ENCODE peak calls at places on chromosome 12, in ten cellular contexts. One of them, this sample, is unnamed.

GRCh38 chr12:56716933-56717880 is 7.9 kb downstream of the NACA start:
- DNase-seq in transverse colon: no peak
- DNase-seq in thyroid gland: no peak
- DNase-seq in A549: no peak
- DNase-seq in body of pancreas: no peak
- DNase-seq in HepG2: no peak
- DNase-seq in ovary: no peak
- DNase-seq in tibial nerve: no peak
- DNase-seq in esophagus squamous epithelium: no peak
- DNase-seq in IMR-90: no peak
- DNase-seq in this sample: no peak

GRCh38 chr12:121505513-121505912 is 75.3 kb downstream of the KDM2B start:
- DNase-seq in tibial nerve: no peak
- DNase-seq in IMR-90: peak; percentile 45
- DNase-seq in esophagus squamous epithelium: no peak
- DNase-seq in transverse colon: no peak
- DNase-seq in thyroid gland: no peak
- DNase-seq in A549: no peak
- DNase-seq in body of pancreas: no peak
- DNase-seq in HepG2: no peak
- DNase-seq in ovary: no peak
- DNase-seq in this sample: no peak

GRCh38 chr12:132285991-132286681 is 43.3 kb downstream of the GALNT9 start:
- DNase-seq in IMR-90: peak; percentile 21
- DNase-seq in esophagus squamous epithelium: no peak
- DNase-seq in HepG2: peak; percentile 35
- DNase-seq in A549: peak; percentile 56
- DNase-seq in tibial nerve: no peak
- DNase-seq in transverse colon: peak; percentile 49
- DNase-seq in body of pancreas: peak; percentile 60
- DNase-seq in thyroid gland: peak; percentile 96
- DNase-seq in ovary: peak; percentile 54
- DNase-seq in this sample: no peak

GRCh38 chr12:53058674-53059433 is 9.0 kb downstream of the TNS2 start:
- DNase-seq in esophagus squamous epithelium: no peak
- DNase-seq in tibial nerve: peak; percentile 16
- DNase-seq in body of pancreas: no peak
- DNase-seq in HepG2: no peak
- DNase-seq in IMR-90: no peak
- DNase-seq in thyroid gland: no peak
- DNase-seq in A549: no peak
- DNase-seq in transverse colon: no peak
- DNase-seq in ovary: no peak
- DNase-seq in this sample: no peak

GRCh38 chr12:16606201-16606849 is 363 bp upstream of the LMO3 start:
- DNase-seq in esophagus squamous epithelium: no peak
- DNase-seq in A549: no peak
- DNase-seq in HepG2: no peak
- DNase-seq in tibial nerve: no peak
- DNase-seq in body of pancreas: peak; percentile 68
- DNase-seq in ovary: peak; percentile 25
- DNase-seq in IMR-90: peak; percentile 27
- DNase-seq in transverse colon: no peak
- DNase-seq in thyroid gland: peak; percentile 83
- DNase-seq in this sample: peak; percentile 86

GRCh38 chr12:122681814-122682213 is 21.3 kb downstream of the HCAR2 start:
- DNase-seq in tibial nerve: no peak
- DNase-seq in thyroid gland: no peak
- DNase-seq in HepG2: no peak
- DNase-seq in ovary: no peak
- DNase-seq in IMR-90: peak; percentile 16
- DNase-seq in esophagus squamous epithelium: no peak
- DNase-seq in A549: no peak
- DNase-seq in transverse colon: no peak
- DNase-seq in body of pancreas: no peak
- DNase-seq in this sample: no peak

GRCh38 chr12:122072031-122072970 is 6.3 kb upstream of the MLXIP start:
- DNase-seq in A549: peak; percentile 94
- DNase-seq in ovary: peak; percentile 53
- DNase-seq in thyroid gland: peak; percentile 86
- DNase-seq in HepG2: no peak
- DNase-seq in tibial nerve: no peak
- DNase-seq in IMR-90: peak; percentile 95
- DNase-seq in transverse colon: no peak
- DNase-seq in body of pancreas: peak; percentile 50
- DNase-seq in esophagus squamous epithelium: no peak
- DNase-seq in this sample: no peak

GRCh38 chr12:14567311-14568195 is at the start of gene PLBD1:
- DNase-seq in tibial nerve: no peak
- DNase-seq in esophagus squamous epithelium: no peak
- DNase-seq in ovary: peak; percentile 31
- DNase-seq in body of pancreas: peak; percentile 91
- DNase-seq in HepG2: no peak
- DNase-seq in A549: peak; percentile 56
- DNase-seq in thyroid gland: peak; percentile 89
- DNase-seq in transverse colon: peak; percentile 71
- DNase-seq in IMR-90: no peak
- DNase-seq in this sample: peak; percentile 41

GRCh38 chr12:9706081-9706685 is 26.7 kb downstream of the CLECL1 start:
- DNase-seq in HepG2: no peak
- DNase-seq in body of pancreas: no peak
- DNase-seq in ovary: no peak
- DNase-seq in esophagus squamous epithelium: no peak
- DNase-seq in IMR-90: peak; percentile 20
- DNase-seq in transverse colon: no peak
- DNase-seq in thyroid gland: no peak
- DNase-seq in tibial nerve: no peak
- DNase-seq in A549: no peak
- DNase-seq in this sample: no peak

GRCh38 chr12:54028324-54029201 is at the start of gene HOXC6:
- DNase-seq in transverse colon: no peak
- DNase-seq in IMR-90: no peak
- DNase-seq in tibial nerve: no peak
- DNase-seq in ovary: peak; percentile 53
- DNase-seq in esophagus squamous epithelium: no peak
- DNase-seq in HepG2: no peak
- DNase-seq in A549: peak; percentile 53
- DNase-seq in body of pancreas: no peak
- DNase-seq in thyroid gland: no peak
- DNase-seq in this sample: no peak

GRCh38 chr12:47829584-47829983 is 9.9 kb upstream of the HDAC7 start:
- DNase-seq in ovary: no peak
- DNase-seq in HepG2: no peak
- DNase-seq in esophagus squamous epithelium: no peak
- DNase-seq in IMR-90: no peak
- DNase-seq in A549: no peak
- DNase-seq in body of pancreas: no peak
- DNase-seq in tibial nerve: no peak
- DNase-seq in transverse colon: no peak
- DNase-seq in thyroid gland: no peak
- DNase-seq in this sample: no peak

GRCh38 chr12:47832263-47832933 is 12.7 kb upstream of the HDAC7 start:
- DNase-seq in esophagus squamous epithelium: no peak
- DNase-seq in thyroid gland: no peak
- DNase-seq in IMR-90: no peak
- DNase-seq in HepG2: no peak
- DNase-seq in body of pancreas: no peak
- DNase-seq in tibial nerve: no peak
- DNase-seq in A549: no peak
- DNase-seq in ovary: no peak
- DNase-seq in transverse colon: no peak
- DNase-seq in this sample: no peak

GRCh38 chr12:47828008-47828966 is 8.6 kb upstream of the HDAC7 start:
- DNase-seq in esophagus squamous epithelium: no peak
- DNase-seq in ovary: no peak
- DNase-seq in A549: no peak
- DNase-seq in thyroid gland: no peak
- DNase-seq in HepG2: no peak
- DNase-seq in IMR-90: no peak
- DNase-seq in transverse colon: no peak
- DNase-seq in tibial nerve: no peak
- DNase-seq in body of pancreas: no peak
- DNase-seq in this sample: peak; percentile 89

GRCh38 chr12:47825239-47825639 is 5.5 kb upstream of the HDAC7 start:
- DNase-seq in thyroid gland: peak; percentile 62
- DNase-seq in HepG2: no peak
- DNase-seq in ovary: peak; percentile 64
- DNase-seq in body of pancreas: no peak
- DNase-seq in A549: peak; percentile 56
- DNase-seq in esophagus squamous epithelium: no peak
- DNase-seq in tibial nerve: no peak
- DNase-seq in transverse colon: no peak
- DNase-seq in IMR-90: no peak
- DNase-seq in this sample: peak; percentile 68

GRCh38 chr12:47828967-47829482 is 9.3 kb upstream of the HDAC7 start:
- DNase-seq in thyroid gland: peak; percentile 93
- DNase-seq in A549: peak; percentile 60
- DNase-seq in transverse colon: peak; percentile 82
- DNase-seq in ovary: peak; percentile 93
- DNase-seq in HepG2: no peak
- DNase-seq in esophagus squamous epithelium: no peak
- DNase-seq in IMR-90: peak; percentile 59
- DNase-seq in body of pancreas: peak; percentile 61
- DNase-seq in tibial nerve: peak; percentile 79
- DNase-seq in this sample: peak; percentile 87
- H3K4me3 ChIP-seq in thyroid gland: no peak overlapping the region
- H3K4me3 ChIP-seq in A549: no peak overlapping the region
- H3K4me3 ChIP-seq in transverse colon: no peak overlapping the region
- H3K4me3 ChIP-seq in ovary: no peak overlapping the region
- H3K4me3 ChIP-seq in HepG2: peak overlapping the region; percentile 42
- H3K4me3 ChIP-seq in esophagus squamous epithelium: peak overlapping the region; percentile 46
- H3K4me3 ChIP-seq in IMR-90: no peak overlapping the region
- H3K4me3 ChIP-seq in body of pancreas: no peak overlapping the region
- H3K4me3 ChIP-seq in tibial nerve: no peak overlapping the region
- H3K4me3 ChIP-seq in this sample: no peak overlapping the region

DNA sequence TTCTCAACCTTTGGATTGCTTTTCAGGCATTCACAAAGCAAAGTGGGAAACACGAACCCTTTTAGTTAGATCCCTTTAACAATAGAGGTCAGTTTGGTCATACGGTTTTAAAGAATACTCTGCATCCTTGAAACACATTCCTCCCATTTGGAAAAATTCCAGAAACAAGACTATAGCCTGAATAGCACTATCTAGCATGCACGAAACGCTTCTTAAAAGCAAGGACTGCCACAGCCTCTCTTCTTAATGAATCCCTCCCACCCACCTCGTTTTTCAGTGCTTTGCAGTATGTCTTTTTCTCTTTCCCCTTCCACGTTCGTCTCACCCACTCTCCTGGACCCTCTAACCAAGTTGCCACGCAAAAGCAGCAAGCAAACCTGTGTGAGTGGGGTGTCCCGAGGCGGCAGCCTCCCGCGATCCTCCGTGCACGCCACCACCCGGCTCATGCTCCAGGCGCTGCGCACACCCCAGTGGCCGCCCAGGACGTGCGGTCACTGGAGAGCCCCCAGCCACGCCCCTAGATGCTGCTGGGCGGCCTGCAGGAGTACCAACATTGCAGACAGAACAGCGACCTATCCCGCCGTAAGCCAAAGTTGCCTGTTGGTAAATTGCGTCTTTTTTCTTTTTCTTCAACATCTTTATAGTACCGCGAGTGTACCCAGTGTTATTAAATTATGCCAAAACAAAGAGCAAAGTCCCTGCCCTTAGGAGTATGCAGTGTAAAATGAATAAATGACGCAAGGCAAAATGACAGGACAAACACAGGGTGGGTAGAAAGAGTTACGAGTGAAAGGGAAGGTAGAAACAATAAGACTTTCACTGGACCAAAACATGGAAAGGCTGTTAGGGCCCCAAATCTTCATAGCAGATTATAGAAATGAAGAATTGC is at the start of gene SLC38A4:
- DNase-seq in ovary: no peak
- DNase-seq in IMR-90: peak; percentile 32
- DNase-seq in tibial nerve: no peak
- DNase-seq in body of pancreas: peak; percentile 64
- DNase-seq in A549: no peak
- DNase-seq in HepG2: peak; percentile 40
- DNase-seq in esophagus squamous epithelium: no peak
- DNase-seq in thyroid gland: no peak
- DNase-seq in transverse colon: peak; percentile 72
- DNase-seq in this sample: no peak
- TF ChIP-seq CTCF in ovary: no peak
- TF ChIP-seq CTCF in IMR-90: peak; percentile 23
- TF ChIP-seq CTCF in tibial nerve: no peak
- TF ChIP-seq CTCF in body of pancreas: peak; percentile 42
- TF ChIP-seq CTCF in A549: no peak
- TF ChIP-seq CTCF in HepG2: peak; percentile 88
- TF ChIP-seq CTCF in esophagus squamous epithelium: no peak
- TF ChIP-seq CTCF in thyroid gland: no peak
- TF ChIP-seq CTCF in transverse colon: peak; percentile 31
- TF ChIP-seq CTCF in this sample: no peak

DNA sequence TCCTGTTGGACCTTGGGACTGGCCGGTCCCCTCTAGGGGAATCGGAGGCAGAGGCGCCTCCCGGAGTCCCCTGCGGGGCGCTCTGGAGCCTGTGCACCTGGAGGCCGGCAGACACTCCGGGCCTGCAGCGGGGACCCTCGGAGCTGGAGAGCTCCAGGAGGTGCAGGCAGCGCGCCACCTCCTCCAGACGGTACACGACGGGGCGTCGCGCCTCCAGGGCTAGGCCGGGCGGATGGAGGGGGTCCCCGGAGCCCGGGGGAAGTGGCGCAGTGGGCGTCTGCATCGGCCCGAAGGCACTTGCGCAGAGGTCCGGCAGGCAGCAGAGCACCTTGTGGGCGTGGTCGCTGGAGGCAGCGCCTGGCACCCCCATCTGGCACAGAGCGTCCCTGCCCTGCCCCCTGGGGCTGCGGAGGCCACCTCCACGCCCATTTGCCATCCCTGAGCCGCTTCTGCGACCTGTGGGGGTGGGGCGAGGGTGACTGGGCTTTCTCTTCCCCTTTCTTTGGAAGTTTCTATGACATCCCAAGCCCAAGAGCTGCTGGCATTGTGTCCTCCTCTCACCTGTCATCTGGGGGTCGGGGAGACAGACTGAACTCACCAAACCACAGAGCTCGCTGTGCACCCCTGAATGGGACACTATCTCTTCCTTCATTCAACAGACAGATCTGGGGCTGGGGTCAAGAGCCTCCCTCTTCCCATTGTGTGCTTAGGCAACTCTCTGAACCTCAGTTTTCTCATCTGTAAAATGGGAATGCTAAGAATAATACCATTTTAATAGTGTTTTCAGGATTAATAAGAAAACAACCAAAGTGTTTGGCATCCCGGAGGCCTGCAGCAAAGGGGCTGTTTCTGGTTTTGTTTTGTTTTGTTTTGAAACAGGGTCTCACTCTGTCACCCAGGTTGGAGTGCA is 37.5 kb upstream of the CORO1C start:
- DNase-seq in IMR-90: no peak
- DNase-seq in esophagus squamous epithelium: no peak
- DNase-seq in A549: peak; percentile 71
- DNase-seq in tibial nerve: no peak
- DNase-seq in ovary: no peak
- DNase-seq in thyroid gland: peak; percentile 63
- DNase-seq in transverse colon: peak; percentile 89
- DNase-seq in HepG2: peak; percentile 33
- DNase-seq in body of pancreas: peak; percentile 71
- DNase-seq in this sample: no peak
- TF ChIP-seq POLR2A in IMR-90: no peak
- TF ChIP-seq POLR2A in esophagus squamous epithelium: no peak
- TF ChIP-seq POLR2A in A549: no peak
- TF ChIP-seq POLR2A in tibial nerve: no peak
- TF ChIP-seq POLR2A in ovary: no peak
- TF ChIP-seq POLR2A in thyroid gland: no peak
- TF ChIP-seq POLR2A in transverse colon: peak; percentile 36
- TF ChIP-seq POLR2A in HepG2: no peak
- TF ChIP-seq POLR2A in body of pancreas: no peak
- TF ChIP-seq POLR2A in this sample: no peak

GRCh38 chr12:51372021-51372420 is 19.2 kb downstream of the GALNT6 start:
- DNase-seq in transverse colon: no peak
- DNase-seq in IMR-90: no peak
- DNase-seq in A549: no peak
- DNase-seq in body of pancreas: no peak
- DNase-seq in ovary: no peak
- DNase-seq in tibial nerve: no peak
- DNase-seq in HepG2: no peak
- DNase-seq in thyroid gland: no peak
- DNase-seq in esophagus squamous epithelium: no peak
- DNase-seq in this sample: no peak
- H3K4me3 ChIP-seq in transverse colon: no peak overlapping the region
- H3K4me3 ChIP-seq in IMR-90: no peak overlapping the region
- H3K4me3 ChIP-seq in A549: no peak overlapping the region
- H3K4me3 ChIP-seq in body of pancreas: no peak overlapping the region
- H3K4me3 ChIP-seq in ovary: no peak overlapping the region
- H3K4me3 ChIP-seq in tibial nerve: no peak overlapping the region
- H3K4me3 ChIP-seq in HepG2: no peak overlapping the region
- H3K4me3 ChIP-seq in thyroid gland: no peak overlapping the region
- H3K4me3 ChIP-seq in esophagus squamous epithelium: no peak overlapping the region
- H3K4me3 ChIP-seq in this sample: no peak overlapping the region

This sample was measured in lower leg skin.